ENCODE peak calls at places on chromosome 2, in five cellular contexts. One of them, this sample, is unnamed.

GRCh38 chr2:239791727-239792648 is 233.2 kb downstream of the NDUFA10 start:
- DNase-seq in type B pancreatic cell: peak
- DNase-seq in Panc1: no peak
- DNase-seq in NCI-H2029: no peak
- DNase-seq in stimulated activated CD4-positive, alpha-beta T cell treated with anti-CD3 and anti-CD28 coated beads, Interleukin-15, amount 100 ng/mL, for 24 hours: no peak
- DNase-seq in this sample: no peak

GRCh38 chr2:120964819-120965218 is 229.2 kb downstream of the GLI2 start:
- DNase-seq in type B pancreatic cell: no peak
- DNase-seq in Panc1: no peak
- DNase-seq in NCI-H2029: no peak
- DNase-seq in stimulated activated CD4-positive, alpha-beta T cell treated with anti-CD3 and anti-CD28 coated beads, Interleukin-15, amount 100 ng/mL, for 24 hours: no peak
- DNase-seq in this sample: no peak

GRCh38 chr2:7857904-7858303 is 824.0 kb upstream of the ID2 start:
- DNase-seq in type B pancreatic cell: no peak
- DNase-seq in Panc1: no peak
- DNase-seq in NCI-H2029: peak
- DNase-seq in stimulated activated CD4-positive, alpha-beta T cell treated with anti-CD3 and anti-CD28 coated beads, Interleukin-15, amount 100 ng/mL, for 24 hours: no peak
- DNase-seq in this sample: no peak

GRCh38 chr2:181998045-181998444 is 12.4 kb downstream of the PPP1R1C start:
- DNase-seq in type B pancreatic cell: no peak
- DNase-seq in Panc1: no peak
- DNase-seq in NCI-H2029: peak
- DNase-seq in stimulated activated CD4-positive, alpha-beta T cell treated with anti-CD3 and anti-CD28 coated beads, Interleukin-15, amount 100 ng/mL, for 24 hours: no peak
- DNase-seq in this sample: no peak

GRCh38 chr2:111944536-111945210 is 46.3 kb downstream of the MERTK start:
- DNase-seq in type B pancreatic cell: no peak
- DNase-seq in Panc1: no peak
- DNase-seq in NCI-H2029: no peak
- DNase-seq in stimulated activated CD4-positive, alpha-beta T cell treated with anti-CD3 and anti-CD28 coated beads, Interleukin-15, amount 100 ng/mL, for 24 hours: peak
- DNase-seq in this sample: no peak

GRCh38 chr2:176106636-176107539 is at the start of gene HOXD11:
- DNase-seq in type B pancreatic cell: peak
- DNase-seq in Panc1: no peak
- DNase-seq in NCI-H2029: peak
- DNase-seq in stimulated activated CD4-positive, alpha-beta T cell treated with anti-CD3 and anti-CD28 coated beads, Interleukin-15, amount 100 ng/mL, for 24 hours: no peak
- DNase-seq in this sample: no peak

GRCh38 chr2:128734521-128735295 is 416.0 kb upstream of the HS6ST1 start:
- DNase-seq in type B pancreatic cell: no peak
- DNase-seq in Panc1: no peak
- DNase-seq in NCI-H2029: no peak
- DNase-seq in stimulated activated CD4-positive, alpha-beta T cell treated with anti-CD3 and anti-CD28 coated beads, Interleukin-15, amount 100 ng/mL, for 24 hours: peak
- DNase-seq in this sample: no peak

GRCh38 chr2:203682688-203683130 is 23.7 kb upstream of the CD28 start:
- DNase-seq in type B pancreatic cell: no peak
- DNase-seq in Panc1: no peak
- DNase-seq in NCI-H2029: no peak
- DNase-seq in stimulated activated CD4-positive, alpha-beta T cell treated with anti-CD3 and anti-CD28 coated beads, Interleukin-15, amount 100 ng/mL, for 24 hours: no peak
- DNase-seq in this sample: peak

GRCh38 chr2:37600735-37601134 is 70.7 kb downstream of the CDC42EP3 start:
- DNase-seq in type B pancreatic cell: no peak
- DNase-seq in Panc1: no peak
- DNase-seq in NCI-H2029: no peak
- DNase-seq in stimulated activated CD4-positive, alpha-beta T cell treated with anti-CD3 and anti-CD28 coated beads, Interleukin-15, amount 100 ng/mL, for 24 hours: no peak
- DNase-seq in this sample: no peak

GRCh38 chr2:111632661-111633060 is 251.3 kb downstream of the ANAPC1 start:
- DNase-seq in type B pancreatic cell: no peak
- DNase-seq in Panc1: no peak
- DNase-seq in NCI-H2029: no peak
- DNase-seq in stimulated activated CD4-positive, alpha-beta T cell treated with anti-CD3 and anti-CD28 coated beads, Interleukin-15, amount 100 ng/mL, for 24 hours: peak
- DNase-seq in this sample: no peak

GRCh38 chr2:55033076-55033742 is 17.0 kb downstream of the RTN4 start:
- DNase-seq in type B pancreatic cell: no peak
- DNase-seq in Panc1: no peak
- DNase-seq in NCI-H2029: no peak
- DNase-seq in stimulated activated CD4-positive, alpha-beta T cell treated with anti-CD3 and anti-CD28 coated beads, Interleukin-15, amount 100 ng/mL, for 24 hours: no peak
- DNase-seq in this sample: no peak

GRCh38 chr2:241620419-241620769 is 16.6 kb downstream of the THAP4 start:
- DNase-seq in type B pancreatic cell: no peak
- DNase-seq in Panc1: no peak
- DNase-seq in NCI-H2029: no peak
- DNase-seq in stimulated activated CD4-positive, alpha-beta T cell treated with anti-CD3 and anti-CD28 coated beads, Interleukin-15, amount 100 ng/mL, for 24 hours: peak
- DNase-seq in this sample: no peak

GRCh38 chr2:218536804-218537494 is 31.2 kb downstream of the USP37 start:
- DNase-seq in type B pancreatic cell: no peak
- DNase-seq in Panc1: no peak
- DNase-seq in NCI-H2029: no peak
- DNase-seq in stimulated activated CD4-positive, alpha-beta T cell treated with anti-CD3 and anti-CD28 coated beads, Interleukin-15, amount 100 ng/mL, for 24 hours: no peak
- DNase-seq in this sample: no peak

GRCh38 chr2:123245156-123245555 is 779.9 kb upstream of the CNTNAP5 start:
- DNase-seq in type B pancreatic cell: no peak
- DNase-seq in Panc1: no peak
- DNase-seq in NCI-H2029: no peak
- DNase-seq in stimulated activated CD4-positive, alpha-beta T cell treated with anti-CD3 and anti-CD28 coated beads, Interleukin-15, amount 100 ng/mL, for 24 hours: no peak
- DNase-seq in this sample: no peak

GRCh38 chr2:86785456-86785855 is 5.3 kb downstream of the CD8A start:
- DNase-seq in type B pancreatic cell: no peak
- DNase-seq in Panc1: no peak
- DNase-seq in NCI-H2029: no peak
- DNase-seq in stimulated activated CD4-positive, alpha-beta T cell treated with anti-CD3 and anti-CD28 coated beads, Interleukin-15, amount 100 ng/mL, for 24 hours: no peak
- DNase-seq in this sample: no peak

GRCh38 chr2:216672996-216673395 is 22.4 kb downstream of the IGFBP5 start:
- DNase-seq in type B pancreatic cell: no peak
- DNase-seq in Panc1: no peak
- DNase-seq in NCI-H2029: no peak
- DNase-seq in stimulated activated CD4-positive, alpha-beta T cell treated with anti-CD3 and anti-CD28 coated beads, Interleukin-15, amount 100 ng/mL, for 24 hours: no peak
- DNase-seq in this sample: no peak

GRCh38 chr2:152694161-152694661 is 23.1 kb downstream of the PRPF40A start:
- DNase-seq in type B pancreatic cell: no peak
- DNase-seq in Panc1: peak
- DNase-seq in NCI-H2029: peak
- DNase-seq in stimulated activated CD4-positive, alpha-beta T cell treated with anti-CD3 and anti-CD28 coated beads, Interleukin-15, amount 100 ng/mL, for 24 hours: peak
- DNase-seq in this sample: peak

GRCh38 chr2:235659767-235660322 is 166.0 kb downstream of the AGAP1 start:
- DNase-seq in type B pancreatic cell: no peak
- DNase-seq in Panc1: no peak
- DNase-seq in NCI-H2029: no peak
- DNase-seq in stimulated activated CD4-positive, alpha-beta T cell treated with anti-CD3 and anti-CD28 coated beads, Interleukin-15, amount 100 ng/mL, for 24 hours: no peak
- DNase-seq in this sample: peak

GRCh38 chr2:189613650-189614420 is 33.2 kb upstream of the SLC40A1 start:
- DNase-seq in type B pancreatic cell: no peak
- DNase-seq in Panc1: no peak
- DNase-seq in NCI-H2029: no peak
- DNase-seq in stimulated activated CD4-positive, alpha-beta T cell treated with anti-CD3 and anti-CD28 coated beads, Interleukin-15, amount 100 ng/mL, for 24 hours: no peak
- DNase-seq in this sample: peak

GRCh38 chr2:222448806-222449205 is 24.5 kb downstream of the SGPP2 start:
- DNase-seq in type B pancreatic cell: no peak
- DNase-seq in Panc1: no peak
- DNase-seq in NCI-H2029: no peak
- DNase-seq in stimulated activated CD4-positive, alpha-beta T cell treated with anti-CD3 and anti-CD28 coated beads, Interleukin-15, amount 100 ng/mL, for 24 hours: no peak
- DNase-seq in this sample: peak

GRCh38 chr2:10538224-10538894 is 90.2 kb upstream of the ODC1 start:
- DNase-seq in type B pancreatic cell: no peak
- DNase-seq in Panc1: peak
- DNase-seq in NCI-H2029: no peak
- DNase-seq in stimulated activated CD4-positive, alpha-beta T cell treated with anti-CD3 and anti-CD28 coated beads, Interleukin-15, amount 100 ng/mL, for 24 hours: no peak
- DNase-seq in this sample: no peak

GRCh38 chr2:238964544-238965113 is 116.7 kb downstream of the TWIST2 start:
- DNase-seq in type B pancreatic cell: peak
- DNase-seq in Panc1: no peak
- DNase-seq in NCI-H2029: no peak
- DNase-seq in stimulated activated CD4-positive, alpha-beta T cell treated with anti-CD3 and anti-CD28 coated beads, Interleukin-15, amount 100 ng/mL, for 24 hours: no peak
- DNase-seq in this sample: no peak

GRCh38 chr2:62038980-62039771 is 133.7 kb downstream of the COMMD1 start:
- DNase-seq in type B pancreatic cell: no peak
- DNase-seq in Panc1: no peak
- DNase-seq in NCI-H2029: no peak
- DNase-seq in stimulated activated CD4-positive, alpha-beta T cell treated with anti-CD3 and anti-CD28 coated beads, Interleukin-15, amount 100 ng/mL, for 24 hours: peak
- DNase-seq in this sample: peak

GRCh38 chr2:161238559-161239415 is 69.4 kb upstream of the PSMD14 start:
- DNase-seq in type B pancreatic cell: peak
- DNase-seq in Panc1: no peak
- DNase-seq in NCI-H2029: peak
- DNase-seq in stimulated activated CD4-positive, alpha-beta T cell treated with anti-CD3 and anti-CD28 coated beads, Interleukin-15, amount 100 ng/mL, for 24 hours: peak
- DNase-seq in this sample: peak

GRCh38 chr2:62306751-62307468 is 111.0 kb downstream of the B3GNT2 start:
- DNase-seq in type B pancreatic cell: no peak
- DNase-seq in Panc1: no peak
- DNase-seq in NCI-H2029: peak
- DNase-seq in stimulated activated CD4-positive, alpha-beta T cell treated with anti-CD3 and anti-CD28 coated beads, Interleukin-15, amount 100 ng/mL, for 24 hours: peak
- DNase-seq in this sample: no peak

GRCh38 chr2:24922556-24922955 is 2.5 kb upstream of the ADCY3 start:
- DNase-seq in type B pancreatic cell: no peak
- DNase-seq in Panc1: no peak
- DNase-seq in NCI-H2029: no peak
- DNase-seq in stimulated activated CD4-positive, alpha-beta T cell treated with anti-CD3 and anti-CD28 coated beads, Interleukin-15, amount 100 ng/mL, for 24 hours: no peak
- DNase-seq in this sample: no peak